ENCODE peak calls at places on chromosomes 16 and 17, in ten cellular contexts. J is left ventricle myocardium inferior; U is fibroblast of lung; Y is GM19239; H is SK-MEL-5; M is CD8-positive, alpha-beta memory T cell; A is endodermal cell; K is activated naive CD4-positive, alpha-beta T cell; N is DMS 273 treated with DMSO at 0.1 percent for 48 hours; Q is neuronal stem cell. C is an unnamed sample.

GRCh38 chr16:75073551-75074414 is 42.8 kb downstream of the LDHD start:
- DNase-seq in M (no peak), J (no peak), K (no peak), Q (no peak), A (no peak), U (peak), N (no peak), H (no peak), Y (no peak), C (no peak)

GRCh38 chr17:13592427-13592826 is 9.3 kb downstream of the HS3ST3A1 start:
- DNase-seq in M (no peak), K (no peak), H (no peak), U (peak), J (no peak), A (no peak), Y (no peak), N (no peak), Q (no peak), C (no peak)

GRCh38 chr17:80892900-80893603 is 98.6 kb upstream of the CHMP6 start:
- DNase-seq in N (peak), K (no peak), H (no peak), Q (no peak), M (no peak), Y (no peak), A (no peak), J (no peak), U (peak), C (no peak)

GRCh38 chr17:81578561-81579225 is 26.5 kb upstream of the FAAP100 start:
- DNase-seq in U (no peak), J (no peak), A (no peak), M (no peak), H (no peak), N (no peak), Q (no peak), K (no peak), Y (no peak), C (no peak)

GRCh38 chr16:79509221-79509631 is 91.3 kb downstream of the MAF start:
- DNase-seq in J (peak), N (no peak), M (no peak), Q (no peak), A (peak), K (no peak), H (no peak), Y (no peak), U (no peak), C (no peak)

GRCh38 chr17:81082177-81083073 is 47.5 kb downstream of the BAIAP2 start:
- DNase-seq in A (no peak), Y (no peak), U (peak), N (no peak), J (peak), M (no peak), Q (no peak), H (no peak), K (no peak), C (no peak)

GRCh38 chr16:75486666-75487313 is 8.5 kb downstream of the CHST6 start:
- DNase-seq in H (no peak), M (no peak), N (no peak), A (no peak), Q (no peak), Y (no peak), U (no peak), K (no peak), J (no peak), C (no peak)

GRCh38 chr16:49793244-49793643 is 62.7 kb downstream of the ZNF423 start:
- DNase-seq in U (no peak), N (no peak), H (no peak), K (no peak), A (no peak), J (no peak), M (no peak), Y (no peak), Q (no peak), C (no peak)

GRCh38 chr17:67779098-67779672 is 46.1 kb upstream of the BPTF start:
- DNase-seq in Q (peak), H (peak), Y (peak), N (peak), J (peak), K (no peak), M (peak), A (peak), U (peak), C (peak)

GRCh38 chr16:22937169-22937568 is 123.2 kb downstream of the HS3ST2 start:
- DNase-seq in H (no peak), J (no peak), Y (no peak), M (no peak), A (peak), Q (no peak), N (no peak), U (no peak), K (no peak), C (no peak)

GRCh38 chr17:29412780-29413565 is 22.8 kb downstream of the TAOK1 start:
- DNase-seq in H (no peak), N (no peak), Y (no peak), J (no peak), M (no peak), K (no peak), Q (no peak), A (no peak), U (peak), C (peak)

GRCh38 chr16:85239239-85239638 is 127.0 kb upstream of the CIBAR2 start:
- DNase-seq in M (no peak), N (no peak), Y (no peak), K (no peak), U (no peak), Q (no peak), A (peak), J (no peak), H (no peak), C (no peak)

GRCh38 chr16:75754126-75754525 is 27.8 kb upstream of the CPHXL start:
- DNase-seq in J (no peak), K (no peak), U (no peak), H (no peak), Y (no peak), Q (no peak), M (no peak), N (no peak), A (no peak), C (no peak)

GRCh38 chr16:89863741-89864391 is 9.5 kb upstream of the TCF25 start:
- DNase-seq in N (no peak), U (peak), M (peak), K (no peak), A (no peak), J (peak), Q (no peak), Y (peak), H (no peak), C (peak)

C was measured in foreskin melanocyte.